ENCODE peak calls at places on chromosomes 5 and 9, in seven cellular contexts. One of them, this sample, is unnamed.

GRCh38 chr5:110335361-110336046 is 391.0 kb downstream of the TMEM232 start:
- DNase-seq in cardiac fibroblast: peak
- DNase-seq in ovary: no peak
- DNase-seq in upper lobe of right lung: no peak
- DNase-seq in heart right ventricle: no peak
- DNase-seq in tibial nerve: no peak
- DNase-seq in GM12878: no peak
- DNase-seq in this sample: peak

GRCh38 chr5:64612349-64612961 is 77.8 kb upstream of the SHISAL2B start:
- DNase-seq in cardiac fibroblast: peak
- DNase-seq in ovary: no peak
- DNase-seq in upper lobe of right lung: no peak
- DNase-seq in heart right ventricle: no peak
- DNase-seq in tibial nerve: peak
- DNase-seq in GM12878: no peak
- DNase-seq in this sample: peak

GRCh38 chr9:122122903-122123632 is 30.0 kb upstream of the TTLL11 start:
- DNase-seq in cardiac fibroblast: peak
- DNase-seq in ovary: peak
- DNase-seq in upper lobe of right lung: peak
- DNase-seq in heart right ventricle: peak
- DNase-seq in tibial nerve: peak
- DNase-seq in GM12878: no peak
- DNase-seq in this sample: peak

GRCh38 chr5:68272289-68272688 is 56.7 kb downstream of the PIK3R1 start:
- DNase-seq in cardiac fibroblast: peak
- DNase-seq in ovary: no peak
- DNase-seq in upper lobe of right lung: no peak
- DNase-seq in heart right ventricle: no peak
- DNase-seq in tibial nerve: no peak
- DNase-seq in GM12878: no peak
- DNase-seq in this sample: peak

GRCh38 chr9:7121055-7121454 is 363.3 kb downstream of the KDM4C start:
- DNase-seq in cardiac fibroblast: peak
- DNase-seq in ovary: no peak
- DNase-seq in upper lobe of right lung: no peak
- DNase-seq in heart right ventricle: no peak
- DNase-seq in tibial nerve: no peak
- DNase-seq in GM12878: peak
- DNase-seq in this sample: no peak

GRCh38 chr5:176700239-176700847 is 53.1 kb downstream of the TSPAN17 start:
- DNase-seq in cardiac fibroblast: no peak
- DNase-seq in ovary: no peak
- DNase-seq in upper lobe of right lung: no peak
- DNase-seq in heart right ventricle: no peak
- DNase-seq in tibial nerve: no peak
- DNase-seq in GM12878: no peak
- DNase-seq in this sample: peak

GRCh38 chr5:134113908-134114875 is at the start of gene TCF7:
- DNase-seq in cardiac fibroblast: peak
- DNase-seq in ovary: peak
- DNase-seq in upper lobe of right lung: peak
- DNase-seq in heart right ventricle: peak
- DNase-seq in tibial nerve: peak
- DNase-seq in GM12878: no peak
- DNase-seq in this sample: peak

GRCh38 chr9:137384116-137384756 is 38.7 kb downstream of the EXD3 start:
- DNase-seq in cardiac fibroblast: no peak
- DNase-seq in ovary: peak
- DNase-seq in upper lobe of right lung: no peak
- DNase-seq in heart right ventricle: no peak
- DNase-seq in tibial nerve: no peak
- DNase-seq in GM12878: no peak
- DNase-seq in this sample: peak

GRCh38 chr9:135173066-135173465 is 85.6 kb downstream of the OLFM1 start:
- DNase-seq in cardiac fibroblast: no peak
- DNase-seq in ovary: no peak
- DNase-seq in upper lobe of right lung: no peak
- DNase-seq in heart right ventricle: no peak
- DNase-seq in tibial nerve: no peak
- DNase-seq in GM12878: no peak
- DNase-seq in this sample: no peak

GRCh38 chr9:4197548-4197947 is 102.3 kb downstream of the GLIS3 start:
- DNase-seq in cardiac fibroblast: no peak
- DNase-seq in ovary: no peak
- DNase-seq in upper lobe of right lung: no peak
- DNase-seq in heart right ventricle: no peak
- DNase-seq in tibial nerve: no peak
- DNase-seq in GM12878: no peak
- DNase-seq in this sample: no peak

GRCh38 chr9:133884907-133885744 is 107.0 kb downstream of the VAV2 start:
- DNase-seq in cardiac fibroblast: no peak
- DNase-seq in ovary: peak
- DNase-seq in upper lobe of right lung: no peak
- DNase-seq in heart right ventricle: no peak
- DNase-seq in tibial nerve: no peak
- DNase-seq in GM12878: no peak
- DNase-seq in this sample: no peak

GRCh38 chr5:169350016-169350415 is 49.1 kb upstream of the SLIT3 start:
- DNase-seq in cardiac fibroblast: peak
- DNase-seq in ovary: no peak
- DNase-seq in upper lobe of right lung: no peak
- DNase-seq in heart right ventricle: no peak
- DNase-seq in tibial nerve: no peak
- DNase-seq in GM12878: no peak
- DNase-seq in this sample: peak

GRCh38 chr9:121910491-121911040 is 182.5 kb downstream of the TTLL11 start:
- DNase-seq in cardiac fibroblast: no peak
- DNase-seq in ovary: no peak
- DNase-seq in upper lobe of right lung: no peak
- DNase-seq in heart right ventricle: no peak
- DNase-seq in tibial nerve: no peak
- DNase-seq in GM12878: no peak
- DNase-seq in this sample: no peak

GRCh38 chr5:83750759-83751158 is 30.1 kb upstream of the HAPLN1 start:
- DNase-seq in cardiac fibroblast: no peak
- DNase-seq in ovary: no peak
- DNase-seq in upper lobe of right lung: no peak
- DNase-seq in heart right ventricle: no peak
- DNase-seq in tibial nerve: no peak
- DNase-seq in GM12878: no peak
- DNase-seq in this sample: no peak

GRCh38 chr5:53406630-53407316 is 73.7 kb upstream of the FST start:
- DNase-seq in cardiac fibroblast: peak
- DNase-seq in ovary: no peak
- DNase-seq in upper lobe of right lung: no peak
- DNase-seq in heart right ventricle: no peak
- DNase-seq in tibial nerve: no peak
- DNase-seq in GM12878: no peak
- DNase-seq in this sample: peak

GRCh38 chr5:132489871-132490483 is 596 bp downstream of the IRF1 start:
- DNase-seq in cardiac fibroblast: peak
- DNase-seq in ovary: peak
- DNase-seq in upper lobe of right lung: peak
- DNase-seq in heart right ventricle: peak
- DNase-seq in tibial nerve: peak
- DNase-seq in GM12878: no peak
- DNase-seq in this sample: peak

GRCh38 chr9:14271078-14271673 is 42.8 kb downstream of the NFIB start:
- DNase-seq in cardiac fibroblast: peak
- DNase-seq in ovary: peak
- DNase-seq in upper lobe of right lung: no peak
- DNase-seq in heart right ventricle: peak
- DNase-seq in tibial nerve: peak
- DNase-seq in GM12878: no peak
- DNase-seq in this sample: peak

DNA sequence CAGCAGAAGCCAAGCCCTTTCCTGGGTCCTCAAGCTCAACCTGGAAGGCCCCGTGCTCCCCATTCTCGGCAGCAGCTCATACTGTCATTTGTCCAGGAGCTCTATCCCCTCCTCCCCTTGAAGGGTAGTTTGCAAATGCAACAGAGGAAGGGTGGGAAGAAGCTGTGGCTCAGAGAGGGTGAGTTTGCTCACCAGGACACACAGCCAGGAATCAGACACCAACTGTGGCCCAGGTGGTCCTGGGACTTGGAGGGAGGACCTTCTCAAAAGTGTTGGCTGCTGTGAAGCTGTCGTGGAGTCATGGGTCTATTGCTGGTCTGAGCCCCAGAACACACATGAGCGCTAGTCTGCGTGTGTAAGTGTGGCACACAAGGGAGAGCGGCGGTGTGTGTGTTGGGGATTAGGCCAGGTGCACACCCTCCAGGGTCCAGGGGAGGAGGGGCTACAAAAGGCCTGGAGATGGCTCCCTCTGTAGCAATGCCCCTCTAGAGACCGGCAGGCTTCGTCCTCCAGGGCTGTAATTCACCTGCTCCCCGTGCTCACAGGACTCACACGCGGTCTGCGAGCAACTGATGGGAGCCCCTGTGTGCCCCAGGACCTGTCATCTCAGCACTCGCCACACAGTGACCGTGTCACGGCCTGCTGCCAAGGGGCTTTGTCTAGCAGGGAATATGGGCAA is 8.2 kb upstream of the RPS14 start:
- DNase-seq in cardiac fibroblast: no peak
- DNase-seq in ovary: no peak
- DNase-seq in upper lobe of right lung: no peak
- DNase-seq in heart right ventricle: no peak
- DNase-seq in tibial nerve: no peak
- DNase-seq in GM12878: no peak
- DNase-seq in this sample: no peak
- H3K4me3 ChIP-seq in cardiac fibroblast: no peak
- H3K4me3 ChIP-seq in ovary: no peak
- H3K4me3 ChIP-seq in upper lobe of right lung: no peak
- H3K4me3 ChIP-seq in heart right ventricle: no peak
- H3K4me3 ChIP-seq in tibial nerve: no peak
- H3K4me3 ChIP-seq in GM12878: no peak
- H3K4me3 ChIP-seq in this sample: no peak

DNA sequence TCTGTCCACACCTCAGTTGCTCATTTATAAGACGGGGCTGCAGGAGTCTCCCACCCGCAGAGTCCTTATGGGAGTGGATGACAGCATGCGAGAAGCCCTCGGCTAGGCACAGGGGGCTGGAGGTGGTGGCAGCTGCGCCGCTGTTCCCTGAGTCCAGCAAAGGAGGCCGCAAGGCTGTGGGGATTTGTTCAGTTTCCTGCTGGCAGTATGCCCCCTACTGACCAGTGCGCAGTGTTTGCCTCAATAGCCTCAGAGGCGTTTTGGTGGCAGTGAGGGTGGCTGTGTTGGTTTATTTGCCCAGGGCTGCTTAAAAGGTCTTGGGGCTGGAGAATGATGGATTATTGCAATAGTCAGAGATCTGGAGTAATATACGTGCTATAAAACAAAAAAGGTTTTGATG is 176.3 kb upstream of the OTULINL start:
- DNase-seq in cardiac fibroblast: no peak
- DNase-seq in ovary: no peak
- DNase-seq in upper lobe of right lung: no peak
- DNase-seq in heart right ventricle: no peak
- DNase-seq in tibial nerve: no peak
- DNase-seq in GM12878: no peak
- DNase-seq in this sample: no peak
- TF ChIP-seq CTCF in cardiac fibroblast: peak
- TF ChIP-seq CTCF in ovary: no peak
- TF ChIP-seq CTCF in upper lobe of right lung: no peak
- TF ChIP-seq CTCF in heart right ventricle: peak
- TF ChIP-seq CTCF in tibial nerve: no peak
- TF ChIP-seq CTCF in GM12878: peak
- TF ChIP-seq CTCF in this sample: peak

GRCh38 chr9:70407081-70407503 is 7.4 kb downstream of the KLF9 start:
- DNase-seq in cardiac fibroblast: peak
- DNase-seq in ovary: no peak
- DNase-seq in upper lobe of right lung: no peak
- DNase-seq in heart right ventricle: no peak
- DNase-seq in tibial nerve: no peak
- DNase-seq in GM12878: no peak
- DNase-seq in this sample: peak

GRCh38 chr9:70403618-70404025 is 10.8 kb downstream of the KLF9 start:
- DNase-seq in cardiac fibroblast: peak
- DNase-seq in ovary: no peak
- DNase-seq in upper lobe of right lung: no peak
- DNase-seq in heart right ventricle: no peak
- DNase-seq in tibial nerve: no peak
- DNase-seq in GM12878: no peak
- DNase-seq in this sample: no peak

GRCh38 chr9:70404261-70404660 is 10.2 kb downstream of the KLF9 start:
- DNase-seq in cardiac fibroblast: no peak
- DNase-seq in ovary: no peak
- DNase-seq in upper lobe of right lung: no peak
- DNase-seq in heart right ventricle: no peak
- DNase-seq in tibial nerve: no peak
- DNase-seq in GM12878: no peak
- DNase-seq in this sample: no peak

GRCh38 chr9:70406446-70406862 is 8.0 kb downstream of the KLF9 start:
- DNase-seq in cardiac fibroblast: peak
- DNase-seq in ovary: no peak
- DNase-seq in upper lobe of right lung: no peak
- DNase-seq in heart right ventricle: no peak
- DNase-seq in tibial nerve: no peak
- DNase-seq in GM12878: no peak
- DNase-seq in this sample: peak

GRCh38 chr9:70405808-70406445 is 8.5 kb downstream of the KLF9 start:
- DNase-seq in cardiac fibroblast: peak
- DNase-seq in ovary: no peak
- DNase-seq in upper lobe of right lung: no peak
- DNase-seq in heart right ventricle: no peak
- DNase-seq in tibial nerve: no peak
- DNase-seq in GM12878: no peak
- DNase-seq in this sample: no peak
- H3K4me3 ChIP-seq in cardiac fibroblast: no peak
- H3K4me3 ChIP-seq in ovary: peak
- H3K4me3 ChIP-seq in upper lobe of right lung: peak
- H3K4me3 ChIP-seq in heart right ventricle: no peak
- H3K4me3 ChIP-seq in tibial nerve: peak
- H3K4me3 ChIP-seq in GM12878: no peak
- H3K4me3 ChIP-seq in this sample: no peak

GRCh38 chr5:160462167-160462566 is 40.5 kb downstream of the PTTG1 start:
- DNase-seq in cardiac fibroblast: no peak
- DNase-seq in ovary: no peak
- DNase-seq in upper lobe of right lung: no peak
- DNase-seq in heart right ventricle: no peak
- DNase-seq in tibial nerve: no peak
- DNase-seq in GM12878: peak
- DNase-seq in this sample: no peak

GRCh38 chr5:160464466-160464797 is 42.8 kb downstream of the PTTG1 start:
- DNase-seq in cardiac fibroblast: no peak
- DNase-seq in ovary: no peak
- DNase-seq in upper lobe of right lung: no peak
- DNase-seq in heart right ventricle: no peak
- DNase-seq in tibial nerve: no peak
- DNase-seq in GM12878: no peak
- DNase-seq in this sample: no peak

GRCh38 chr5:160463227-160463626 is 41.6 kb downstream of the PTTG1 start:
- DNase-seq in cardiac fibroblast: no peak
- DNase-seq in ovary: no peak
- DNase-seq in upper lobe of right lung: no peak
- DNase-seq in heart right ventricle: no peak
- DNase-seq in tibial nerve: no peak
- DNase-seq in GM12878: no peak
- DNase-seq in this sample: no peak

GRCh38 chr5:160466121-160466520 is 44.5 kb downstream of the PTTG1 start:
- DNase-seq in cardiac fibroblast: no peak
- DNase-seq in ovary: no peak
- DNase-seq in upper lobe of right lung: no peak
- DNase-seq in heart right ventricle: no peak
- DNase-seq in tibial nerve: no peak
- DNase-seq in GM12878: no peak
- DNase-seq in this sample: no peak

GRCh38 chr5:160463775-160464465 is 42.3 kb downstream of the PTTG1 start:
- DNase-seq in cardiac fibroblast: peak
- DNase-seq in ovary: no peak
- DNase-seq in upper lobe of right lung: no peak
- DNase-seq in heart right ventricle: no peak
- DNase-seq in tibial nerve: no peak
- DNase-seq in GM12878: no peak
- DNase-seq in this sample: peak
- TF ChIP-seq CTCF in cardiac fibroblast: no peak
- TF ChIP-seq CTCF in ovary: no peak
- TF ChIP-seq CTCF in upper lobe of right lung: no peak
- TF ChIP-seq CTCF in heart right ventricle: no peak
- TF ChIP-seq CTCF in tibial nerve: no peak
- TF ChIP-seq CTCF in GM12878: no peak
- TF ChIP-seq CTCF in this sample: no peak

This sample was measured in fibroblast of pulmonary artery.